ENCODE peak calls at places on chromosomes 4 and X, in nine cellular contexts. J is AG10803; M is HCT116; W is testis; O is activated T-cell treated with anti-CD3 and anti-CD28 coated beads for 24 hours; Z is EH; P is Panc1; B is fibroblast of the aortic adventitia; Q is stimulated activated CD8-positive, alpha-beta memory T cell treated with anti-CD3 and anti-CD28 coated beads, Interleukin-4, amount 100 ng/mL, for 48 hours. T is an unnamed sample.

GRCh38 chrX:100677616-100678181 is 33.7 kb downstream of the SRPX2 start:
- DNase-seq in M (no peak), Q (no peak), J (peak), O (no peak), B (peak), W (no peak), P (no peak), Z (no peak), T (no peak)

GRCh38 chr4:112002301-112002700 is 143.0 kb upstream of the FAM241A start:
- DNase-seq in B (no peak), Z (no peak), Q (no peak), O (no peak), W (no peak), P (no peak), J (no peak), M (no peak), T (no peak)

GRCh38 chr4:54226399-54227260 is 2.5 kb upstream of the PDGFRA start:
- DNase-seq in Z (peak), M (no peak), B (peak), O (no peak), W (peak), J (peak), P (no peak), Q (no peak), T (no peak)

GRCh38 chrX:94942603-94943002 is 1268.6 kb downstream of the FAM133A start:
- DNase-seq in P (no peak), W (no peak), O (no peak), Z (no peak), Q (no peak), M (no peak), B (no peak), J (no peak), T (no peak)

GRCh38 chr4:108247511-108248088 is 78.9 kb upstream of the LEF1 start:
- DNase-seq in O (no peak), W (no peak), B (no peak), Q (no peak), J (no peak), P (no peak), Z (no peak), M (peak), T (no peak)

GRCh38 chr4:173217727-173218126 is 49.1 kb downstream of the GALNT7 start:
- DNase-seq in Z (peak), B (peak), O (no peak), J (no peak), Q (no peak), W (no peak), P (no peak), M (no peak), T (no peak)

GRCh38 chr4:62191446-62191845 is 991.3 kb downstream of the ADGRL3 start:
- DNase-seq in M (no peak), O (no peak), W (no peak), B (no peak), J (no peak), P (no peak), Z (no peak), Q (no peak), T (no peak)

GRCh38 chrX:9595131-9595530 is 130.3 kb downstream of the TBL1X start:
- DNase-seq in Z (peak), W (no peak), B (peak), P (no peak), J (peak), Q (no peak), O (no peak), M (no peak), T (no peak)

GRCh38 chr4:738781-739280 is 33.2 kb downstream of the PCGF3 start:
- DNase-seq in J (no peak), M (no peak), Q (no peak), B (no peak), O (no peak), Z (no peak), W (no peak), P (no peak), T (no peak)

GRCh38 chr4:173051697-173052096 is 116.9 kb upstream of the GALNT7 start:
- DNase-seq in J (no peak), O (no peak), B (peak), Z (peak), P (no peak), Q (no peak), W (no peak), M (no peak), T (no peak)

T was measured in HTR-8/SVneo.